ENCODE peak calls at places on chromosomes 7 and 10, in seven cellular contexts. One of them, this sample, is unnamed.

GRCh38 chr7:18154707-18155106 is 127.1 kb upstream of the PRPS1L1 start:
- DNase-seq in NCI-H774: no peak
- DNase-seq in NCI-H146: peak; percentile 36
- DNase-seq in NCI-H2029: no peak
- DNase-seq in IMR-90: no peak
- DNase-seq in sigmoid colon: no peak
- DNase-seq in SK-N-SH: no peak
- DNase-seq in this sample: no peak

GRCh38 chr7:101436857-101437576 is 74.3 kb downstream of the COL26A1 start:
- DNase-seq in NCI-H774: no peak
- DNase-seq in NCI-H146: no peak
- DNase-seq in NCI-H2029: no peak
- DNase-seq in IMR-90: no peak
- DNase-seq in sigmoid colon: no peak
- DNase-seq in SK-N-SH: peak; percentile 62
- DNase-seq in this sample: no peak

GRCh38 chr7:151782598-151783448 is 94.1 kb downstream of the PRKAG2 start:
- DNase-seq in NCI-H774: peak; percentile 25
- DNase-seq in NCI-H146: no peak
- DNase-seq in NCI-H2029: no peak
- DNase-seq in IMR-90: peak; percentile 34
- DNase-seq in sigmoid colon: peak; percentile 87
- DNase-seq in SK-N-SH: peak; percentile 98
- DNase-seq in this sample: peak; percentile 86

GRCh38 chr10:6811153-6811552 is 231.1 kb upstream of the PRKCQ start:
- DNase-seq in NCI-H774: no peak
- DNase-seq in NCI-H146: no peak
- DNase-seq in NCI-H2029: no peak
- DNase-seq in IMR-90: no peak
- DNase-seq in sigmoid colon: no peak
- DNase-seq in SK-N-SH: no peak
- DNase-seq in this sample: no peak

GRCh38 chr10:3665316-3665908 is 119.6 kb downstream of the KLF6 start:
- DNase-seq in NCI-H774: no peak
- DNase-seq in NCI-H146: no peak
- DNase-seq in NCI-H2029: no peak
- DNase-seq in IMR-90: no peak
- DNase-seq in sigmoid colon: no peak
- DNase-seq in SK-N-SH: no peak
- DNase-seq in this sample: no peak

GRCh38 chr7:151000886-151001495 is 10.2 kb downstream of the NOS3 start:
- DNase-seq in NCI-H774: no peak
- DNase-seq in NCI-H146: no peak
- DNase-seq in NCI-H2029: no peak
- DNase-seq in IMR-90: no peak
- DNase-seq in sigmoid colon: no peak
- DNase-seq in SK-N-SH: no peak
- DNase-seq in this sample: no peak

GRCh38 chr10:123890246-123890645 is 1.4 kb downstream of the CPXM2 start:
- DNase-seq in NCI-H774: no peak
- DNase-seq in NCI-H146: no peak
- DNase-seq in NCI-H2029: no peak
- DNase-seq in IMR-90: no peak
- DNase-seq in sigmoid colon: peak; percentile 85
- DNase-seq in SK-N-SH: no peak
- DNase-seq in this sample: no peak

GRCh38 chr10:71246591-71247143 is 34.3 kb downstream of the UNC5B start:
- DNase-seq in NCI-H774: no peak
- DNase-seq in NCI-H146: no peak
- DNase-seq in NCI-H2029: no peak
- DNase-seq in IMR-90: no peak
- DNase-seq in sigmoid colon: peak; percentile 60
- DNase-seq in SK-N-SH: no peak
- DNase-seq in this sample: no peak

GRCh38 chr10:124225468-124226270 is 132.3 kb upstream of the CHST15 start:
- DNase-seq in NCI-H774: no peak
- DNase-seq in NCI-H146: no peak
- DNase-seq in NCI-H2029: no peak
- DNase-seq in IMR-90: no peak
- DNase-seq in sigmoid colon: no peak
- DNase-seq in SK-N-SH: no peak
- DNase-seq in this sample: peak; percentile 35

GRCh38 chr7:112550468-112551060 is 69.8 kb downstream of the LSMEM1 start:
- DNase-seq in NCI-H774: no peak
- DNase-seq in NCI-H146: peak; percentile 5
- DNase-seq in NCI-H2029: peak; percentile 63
- DNase-seq in IMR-90: peak; percentile 71
- DNase-seq in sigmoid colon: no peak
- DNase-seq in SK-N-SH: peak; percentile 74
- DNase-seq in this sample: peak; percentile 82

GRCh38 chr10:88759366-88760101 is at the start of gene LIPN:
- DNase-seq in NCI-H774: no peak
- DNase-seq in NCI-H146: no peak
- DNase-seq in NCI-H2029: no peak
- DNase-seq in IMR-90: no peak
- DNase-seq in sigmoid colon: peak; percentile 48
- DNase-seq in SK-N-SH: no peak
- DNase-seq in this sample: no peak

GRCh38 chr7:25731035-25731880 is 420.7 kb upstream of the NFE2L3 start:
- DNase-seq in NCI-H774: no peak
- DNase-seq in NCI-H146: no peak
- DNase-seq in NCI-H2029: no peak
- DNase-seq in IMR-90: no peak
- DNase-seq in sigmoid colon: no peak
- DNase-seq in SK-N-SH: no peak
- DNase-seq in this sample: no peak

GRCh38 chr7:123624527-123625183 is 23.0 kb downstream of the ASB15 start:
- DNase-seq in NCI-H774: no peak
- DNase-seq in NCI-H146: peak; percentile 76
- DNase-seq in NCI-H2029: no peak
- DNase-seq in IMR-90: peak; percentile 25
- DNase-seq in sigmoid colon: no peak
- DNase-seq in SK-N-SH: peak; percentile 35
- DNase-seq in this sample: peak; percentile 85

GRCh38 chr7:134532155-134533089 is 5.1 kb downstream of the AKR1B10 start:
- DNase-seq in NCI-H774: no peak
- DNase-seq in NCI-H146: no peak
- DNase-seq in NCI-H2029: no peak
- DNase-seq in IMR-90: no peak
- DNase-seq in sigmoid colon: no peak
- DNase-seq in SK-N-SH: no peak
- DNase-seq in this sample: no peak

GRCh38 chr7:127532151-127532550 is 53.2 kb downstream of the GCC1 start:
- DNase-seq in NCI-H774: no peak
- DNase-seq in NCI-H146: no peak
- DNase-seq in NCI-H2029: no peak
- DNase-seq in IMR-90: no peak
- DNase-seq in sigmoid colon: no peak
- DNase-seq in SK-N-SH: no peak
- DNase-seq in this sample: no peak

GRCh38 chr10:4704034-4704545 is 121.9 kb upstream of the AKR1E2 start:
- DNase-seq in NCI-H774: no peak
- DNase-seq in NCI-H146: no peak
- DNase-seq in NCI-H2029: peak; percentile 15
- DNase-seq in IMR-90: peak; percentile 93
- DNase-seq in sigmoid colon: no peak
- DNase-seq in SK-N-SH: no peak
- DNase-seq in this sample: peak; percentile 34

GRCh38 chr10:68598978-68599753 is 39.0 kb downstream of the TET1 start:
- DNase-seq in NCI-H774: peak; percentile 66
- DNase-seq in NCI-H146: peak; percentile 83
- DNase-seq in NCI-H2029: peak; percentile 72
- DNase-seq in IMR-90: peak; percentile 43
- DNase-seq in sigmoid colon: peak; percentile 75
- DNase-seq in SK-N-SH: peak; percentile 58
- DNase-seq in this sample: no peak

GRCh38 chr7:17548014-17548653 is 249.7 kb downstream of the AHR start:
- DNase-seq in NCI-H774: no peak
- DNase-seq in NCI-H146: no peak
- DNase-seq in NCI-H2029: no peak
- DNase-seq in IMR-90: no peak
- DNase-seq in sigmoid colon: no peak
- DNase-seq in SK-N-SH: no peak
- DNase-seq in this sample: no peak

GRCh38 chr7:130489140-130489967 is 2.5 kb upstream of the MEST start:
- DNase-seq in NCI-H774: no peak
- DNase-seq in NCI-H146: no peak
- DNase-seq in NCI-H2029: peak; percentile 17
- DNase-seq in IMR-90: peak; percentile 85
- DNase-seq in sigmoid colon: no peak
- DNase-seq in SK-N-SH: peak; percentile 27
- DNase-seq in this sample: no peak

GRCh38 chr7:18570890-18571478 is 75.4 kb downstream of the HDAC9 start:
- DNase-seq in NCI-H774: peak; percentile 40
- DNase-seq in NCI-H146: peak; percentile 25
- DNase-seq in NCI-H2029: peak; percentile 59
- DNase-seq in IMR-90: peak; percentile 42
- DNase-seq in sigmoid colon: no peak
- DNase-seq in SK-N-SH: peak; percentile 65
- DNase-seq in this sample: no peak

GRCh38 chr10:74337330-74338016 is 186.5 kb downstream of the ADK start:
- DNase-seq in NCI-H774: no peak
- DNase-seq in NCI-H146: no peak
- DNase-seq in NCI-H2029: no peak
- DNase-seq in IMR-90: no peak
- DNase-seq in sigmoid colon: no peak
- DNase-seq in SK-N-SH: no peak
- DNase-seq in this sample: no peak

GRCh38 chr7:78609281-78609680 is 810.7 kb downstream of the PHTF2 start:
- DNase-seq in NCI-H774: no peak
- DNase-seq in NCI-H146: no peak
- DNase-seq in NCI-H2029: no peak
- DNase-seq in IMR-90: no peak
- DNase-seq in sigmoid colon: no peak
- DNase-seq in SK-N-SH: no peak
- DNase-seq in this sample: no peak